ENCODE peak calls at places on chromosomes 11 and 22, in five cellular contexts. P, I, B, T and U are unnamed samples.

GRCh38 chr11:49995559-49995958 is 13.2 kb upstream of the OR4C12 start:
- DNase-seq in I (no peak), T (peak), B (peak), P (no peak), U (no peak)

GRCh38 chr22:46338636-46339035 is 3.1 kb downstream of the TRMU start:
- DNase-seq in T (no peak), P (no peak), I (peak), B (no peak), U (no peak)

GRCh38 chr11:3880724-3881123 is 25.3 kb downstream of the STIM1 start:
- DNase-seq in B (peak), I (no peak), P (no peak), T (no peak), U (no peak)

GRCh38 chr11:69526453-69526810 is 45.0 kb downstream of the LINC01488 start:
- DNase-seq in P (no peak), B (no peak), I (peak), T (no peak), U (peak)

GRCh38 chr11:1395773-1396374 is 6.1 kb downstream of the BRSK2 start:
- DNase-seq in P (no peak), T (peak), I (no peak), B (no peak), U (no peak)

GRCh38 chr11:94193288-94193687 is 64.6 kb downstream of the PANX1 start:
- DNase-seq in B (no peak), P (no peak), I (no peak), T (no peak), U (no peak)

GRCh38 chr11:77172666-77172982 is 44.6 kb downstream of the MYO7A start:
- DNase-seq in B (no peak), I (peak), P (no peak), T (no peak), U (peak)

GRCh38 chr22:39136317-39136716 is 16.2 kb downstream of the CBX7 start:
- DNase-seq in I (peak), B (no peak), P (no peak), T (no peak), U (no peak)

GRCh38 chr22:45319319-45319675 is 9.6 kb downstream of the FAM118A start:
- DNase-seq in B (no peak), I (no peak), P (no peak), T (no peak), U (no peak)

GRCh38 chr22:17712441-17712840 is 61.8 kb downstream of the BID start:
- DNase-seq in T (no peak), I (no peak), B (no peak), P (no peak), U (no peak)

GRCh38 chr11:45332486-45332934 is 46.4 kb upstream of the SYT13 start:
- DNase-seq in I (no peak), B (peak), T (peak), P (no peak), U (no peak)

GRCh38 chr11:117972589-117973445 is 13.4 kb upstream of the IL10RA start:
- DNase-seq in B (no peak), I (peak), T (no peak), P (no peak), U (peak)

GRCh38 chr22:35195226-35195625 is 62.1 kb upstream of the HMGXB4 start:
- DNase-seq in B (no peak), T (no peak), P (no peak), I (no peak), U (no peak)

GRCh38 chr11:25793637-25794036 is 538.3 kb upstream of the ANO3 start:
- DNase-seq in I (peak), T (no peak), B (no peak), P (no peak), U (no peak)